ENCODE peak calls at places on chromosomes 11 and 22, in four cellular contexts. Y, J, O and W are unnamed samples.
A peak's percentile ranks its signal among the peaks of the same experiment; 100 is the strongest.

GRCh38 chr11:116861539-116861938 is 24.1 kb upstream of the APOA1 start:
- DNase-seq in Y (no peak), J (no peak), O (no peak), W (no peak)

GRCh38 chr11:37699644-37700043 is 1101.6 kb upstream of the RAG2 start:
- DNase-seq in O (no peak), J (no peak), Y (no peak), W (no peak)

GRCh38 chr11:63764712-63765631 is 3.6 kb downstream of the ZFTA start:
- DNase-seq in Y (peak; percentile 23), J (peak; percentile 94), O (no peak), W (no peak)

GRCh38 chr11:76604652-76605241 is 65.8 kb downstream of the LRRC32 start:
- DNase-seq in O (no peak), J (peak; percentile 86), Y (peak; percentile 54), W (no peak)

GRCh38 chr11:32068134-32068533 is 22.7 kb upstream of the RCN1 start:
- DNase-seq in J (no peak), O (no peak), Y (no peak), W (no peak)

GRCh38 chr11:125384825-125385224 is 111.2 kb downstream of the FEZ1 start:
- DNase-seq in O (no peak), Y (no peak), J (no peak), W (no peak)

GRCh38 chr11:103730151-103730940 is 306.1 kb upstream of the DDI1 start:
- DNase-seq in J (no peak), O (no peak), Y (no peak), W (no peak)

GRCh38 chr11:78715639-78716311 is 141.1 kb upstream of the NARS2 start:
- DNase-seq in O (no peak), J (peak; percentile 58), Y (peak; percentile 22), W (no peak)

GRCh38 chr11:99739464-99740089 is 718.8 kb downstream of the CNTN5 start:
- DNase-seq in O (no peak), J (no peak), Y (no peak), W (no peak)

GRCh38 chr11:14855890-14856289 is 36.1 kb downstream of the CYP2R1 start:
- DNase-seq in Y (no peak), O (no peak), J (no peak), W (no peak)

GRCh38 chr11:41246399-41246745 is 213.1 kb downstream of the LRRC4C start:
- DNase-seq in Y (peak; percentile 5), J (no peak), O (no peak), W (no peak)

GRCh38 chr11:22031791-22032190 is 161.1 kb upstream of the ANO5 start:
- DNase-seq in J (no peak), Y (no peak), O (no peak), W (no peak)

GRCh38 chr11:62895501-62895900 is 14.8 kb downstream of the SLC3A2 start:
- DNase-seq in Y (no peak), O (no peak), J (no peak), W (no peak)

GRCh38 chr11:66951135-66951534 is 7.0 kb downstream of the PC start:
- DNase-seq in J (no peak), Y (no peak), O (no peak), W (no peak)

GRCh38 chr11:44235765-44236201 is 74.2 kb downstream of the ALX4 start:
- DNase-seq in J (no peak), Y (no peak), O (no peak), W (no peak)

GRCh38 chr11:132106336-132106982 is 736.0 kb downstream of the NTM start:
- DNase-seq in Y (no peak), O (no peak), J (no peak), W (no peak)

GRCh38 chr22:33271390-33272161 is 213.4 kb upstream of the SYN3 start:
- DNase-seq in Y (peak; percentile 56), O (no peak), J (peak; percentile 93), W (peak; percentile 51)

GRCh38 chr22:30564766-30565118 is 9.7 kb downstream of the GAL3ST1 start:
- DNase-seq in O (no peak), Y (no peak), J (no peak), W (no peak)

GRCh38 chr11:26230021-26230420 is 101.9 kb upstream of the ANO3 start:
- DNase-seq in O (no peak), Y (no peak), J (no peak), W (no peak)

GRCh38 chr11:104968365-104968855 is at the start of gene CASP4:
- DNase-seq in O (peak; percentile 56), Y (no peak), J (no peak), W (peak; percentile 53)

GRCh38 chr22:26658161-26658560 is 773 bp downstream of the MIAT start:
- DNase-seq in Y (no peak), J (no peak), O (peak; percentile 20), W (no peak)

GRCh38 chr22:39534092-39534506 is 1.6 kb upstream of the RPS19BP1 start:
- DNase-seq in Y (no peak), O (no peak), J (no peak), W (no peak)

GRCh38 chr11:125525303-125525702 is 29.2 kb upstream of the FEZ1 start:
- DNase-seq in O (no peak), J (no peak), Y (no peak), W (no peak)

GRCh38 chr11:47394050-47394321 is 14.4 kb upstream of the SLC39A13 start:
- DNase-seq in Y (peak; percentile 32), O (no peak), J (no peak), W (no peak)

GRCh38 chr11:110434952-110435779 is 5.4 kb downstream of the FDX1 start:
- DNase-seq in J (no peak), Y (no peak), O (peak; percentile 36), W (peak; percentile 47)

GRCh38 chr11:126421243-126421642 is 65.8 kb downstream of the ST3GAL4 start:
- DNase-seq in Y (no peak), J (no peak), O (no peak), W (no peak)

GRCh38 chr11:114195981-114196731 is 100.0 kb upstream of the NNMT start:
- DNase-seq in O (no peak), Y (no peak), J (no peak), W (no peak)

GRCh38 chr11:133904818-133905515 is 51.8 kb downstream of the IGSF9B start:
- DNase-seq in O (no peak), Y (no peak), J (peak; percentile 14), W (no peak)

DNA sequence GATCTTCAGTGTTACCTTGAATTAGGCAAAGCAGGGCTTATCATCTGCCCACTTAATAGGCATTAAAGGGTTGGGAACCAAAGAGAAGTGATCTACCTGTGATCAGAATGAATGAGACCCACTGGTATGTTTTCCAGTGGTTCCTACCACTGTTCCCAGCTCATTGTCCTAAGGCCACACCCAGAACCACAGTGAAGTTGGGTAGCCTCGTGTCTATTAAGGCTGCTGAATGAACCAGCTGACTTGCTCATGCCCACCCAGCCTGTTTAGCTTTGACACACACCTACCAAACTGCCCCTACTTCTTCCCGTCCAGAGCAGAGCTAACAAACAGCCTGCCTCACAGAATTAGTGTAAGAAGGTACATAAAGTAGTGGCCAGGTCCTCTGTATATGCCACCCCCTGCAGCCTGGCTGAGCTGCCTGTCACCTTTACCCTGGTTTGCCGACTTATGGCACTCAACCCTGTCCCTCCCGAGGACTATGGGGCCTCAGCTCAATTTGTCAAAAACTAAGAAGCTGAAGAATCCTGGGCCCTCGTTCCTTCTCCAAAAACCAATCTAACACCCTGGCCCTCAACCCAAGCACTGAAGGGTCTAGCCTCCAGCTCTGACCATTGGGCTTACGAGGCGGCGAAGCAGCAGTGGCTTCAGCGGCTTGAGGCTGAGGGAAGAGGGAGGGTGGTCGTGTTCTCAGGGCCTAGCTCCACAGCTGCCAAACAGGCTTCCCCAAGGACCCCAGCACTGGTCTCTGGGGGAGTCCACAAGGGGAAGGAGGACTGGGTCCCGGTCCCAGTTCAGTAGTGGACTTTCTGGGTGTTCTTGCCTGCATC is 9.8 kb downstream of the UCP2 start:
- DNase-seq in O (no peak), J (no peak), Y (no peak), W (no peak)
- H3K4me1 ChIP-seq in O (peaks cover 100% of the 10 kb centered on the region), J (no peaks in the 10 kb centered on the region), Y (no peaks in the 10 kb centered on the region), W (no peaks in the 10 kb centered on the region)

DNA sequence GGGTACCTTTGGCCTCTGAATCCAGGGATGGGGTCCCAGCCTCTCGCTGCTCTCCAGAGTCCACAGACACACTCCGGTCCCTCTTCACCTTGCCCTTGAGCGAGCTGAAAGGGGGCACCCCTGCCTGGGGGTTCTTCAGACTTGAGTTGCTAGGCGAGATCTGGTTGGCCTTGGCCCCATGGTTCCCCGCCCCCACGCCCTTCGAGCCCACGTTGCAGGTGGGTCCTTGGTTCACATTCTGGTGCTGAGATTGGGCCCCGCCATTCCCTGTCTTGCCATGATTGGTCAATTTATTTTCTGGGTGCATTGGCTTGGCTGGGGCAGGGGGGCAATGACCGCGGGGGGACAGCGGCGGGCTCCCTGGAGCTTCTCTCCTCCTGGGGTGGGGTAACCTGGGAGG is 17.5 kb downstream of the BCL9L start:
- DNase-seq in Y (no peak), J (no peak), O (no peak), W (no peak)
- H3K4me1 ChIP-seq in Y (peaks cover 57% of the 10 kb centered on the region), J (peaks cover 26% of the 10 kb centered on the region), O (peaks cover 64% of the 10 kb centered on the region), W (peaks cover 8% of the 10 kb centered on the region)

GRCh38 chr22:37982938-37983859 is 1.2 kb downstream of the SOX10 start:
- DNase-seq in J (no peak), O (no peak), Y (no peak), W (no peak)

GRCh38 chr22:37979782-37980181 is 4.6 kb downstream of the SOX10 start:
- DNase-seq in O (no peak), J (no peak), Y (no peak), W (no peak)

GRCh38 chr22:37982151-37982838 is 2.1 kb downstream of the SOX10 start:
- DNase-seq in Y (no peak), O (no peak), J (peak; percentile 78), W (no peak)

GRCh38 chr22:37983860-37984791 is at the start of gene SOX10:
- DNase-seq in J (no peak), O (no peak), Y (no peak), W (no peak)

DNA sequence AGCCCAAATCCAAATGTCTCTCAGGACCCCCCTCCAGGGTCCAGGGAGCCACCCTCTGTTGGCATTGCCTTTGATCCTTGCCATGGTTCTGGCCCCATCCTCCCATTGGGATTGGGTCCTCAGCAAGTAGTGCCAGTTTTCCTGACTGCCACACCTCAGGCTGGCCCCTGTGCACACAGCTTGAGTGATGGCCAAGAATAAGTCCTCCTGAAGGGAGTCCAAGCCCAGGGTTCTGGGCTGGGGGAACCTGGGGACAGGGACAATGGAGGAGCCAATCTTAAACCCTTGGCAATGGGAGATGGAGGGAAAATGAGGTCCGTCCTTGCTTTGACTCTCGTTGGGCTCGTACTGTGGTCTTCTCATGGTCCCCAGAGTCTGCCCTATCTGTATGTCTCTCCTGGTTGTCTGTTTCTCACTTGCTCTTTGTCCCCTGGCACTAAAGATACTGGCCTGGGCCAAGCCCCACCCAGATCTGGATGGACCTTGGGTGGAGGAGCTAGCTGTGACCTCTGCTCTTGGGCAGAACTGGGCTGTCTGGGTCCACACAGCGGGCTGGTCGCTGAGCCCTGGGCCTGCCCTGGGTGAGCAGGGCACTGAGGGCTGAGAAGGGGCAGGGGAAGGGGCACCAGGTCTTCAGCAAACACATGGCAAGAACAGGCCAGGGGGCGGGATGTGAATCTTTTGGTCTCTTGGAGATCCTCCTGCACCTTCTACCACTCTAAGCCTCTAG is 2.9 kb downstream of the SOX10 start:
- DNase-seq in O (no peak), J (peak; percentile 94), Y (no peak), W (peak; percentile 80)
- H3K4me1 ChIP-seq in O (no peaks in the 10 kb centered on the region), J (peaks cover 14% of the 10 kb centered on the region), Y (no peaks in the 10 kb centered on the region), W (no peaks in the 10 kb centered on the region)

GRCh38 chr11:65917434-65918210 is 1.2 kb downstream of the C11orf68 start:
- DNase-seq in J (no peak), Y (no peak), O (no peak), W (no peak)

GRCh38 chr11:65916391-65916790 is 2.5 kb downstream of the C11orf68 start:
- DNase-seq in Y (no peak), O (no peak), J (no peak), W (no peak)

GRCh38 chr11:65915101-65915820 is 3.6 kb downstream of the C11orf68 start:
- DNase-seq in Y (no peak), J (no peak), O (no peak), W (no peak)

GRCh38 chr11:65917077-65917433 is 1.8 kb downstream of the C11orf68 start:
- DNase-seq in O (no peak), Y (no peak), J (no peak), W (no peak)

GRCh38 chr11:65915821-65916251 is 3.0 kb downstream of the C11orf68 start:
- DNase-seq in J (no peak), O (no peak), Y (peak; percentile 92), W (peak; percentile 75)
- H3K4me1 ChIP-seq in J (peaks cover 21% of the 10 kb centered on the region), O (peaks cover 35% of the 10 kb centered on the region), Y (peaks cover 58% of the 10 kb centered on the region), W (peaks cover 2% of the 10 kb centered on the region)